ENCODE peak calls at places on chromosomes 12 and 14, in ten cellular contexts. S is T-helper 1 cell, K is tibial artery, X is fibroblast of the aortic adventitia, F is NCI-H1105 treated with DMSO at 0.1 percent for 48 hours, T is cerebellar cortex, V is HAP-1, B is GM04504, C is hypothalamus, I is fibroblast of pulmonary artery. Q is an unnamed sample.

GRCh38 chr12:27866382-27867101 is 86.5 kb upstream of the MANSC4 start:
- DNase-seq in C (no peak), B (peak), F (no peak), S (no peak), X (peak), T (no peak), K (no peak), I (peak), V (no peak), Q (no peak)

GRCh38 chr12:46546634-46547273 is 174.2 kb upstream of the SLC38A2 start:
- DNase-seq in S (no peak), C (no peak), I (no peak), F (no peak), K (no peak), T (no peak), X (no peak), V (no peak), B (no peak), Q (no peak)

GRCh38 chr12:79848321-79848720 is 86.6 kb downstream of the PPP1R12A start:
- DNase-seq in X (no peak), C (no peak), B (no peak), F (no peak), S (no peak), K (no peak), V (peak), I (peak), T (no peak), Q (no peak)

GRCh38 chr12:48988030-48988649 is 10.0 kb downstream of the WNT1 start:
- DNase-seq in K (no peak), V (peak), F (peak), X (peak), S (peak), B (no peak), T (peak), C (peak), I (peak), Q (no peak)

GRCh38 chr12:49671051-49671765 is 36.0 kb downstream of the FMNL3 start:
- DNase-seq in S (peak), V (no peak), T (peak), I (no peak), X (no peak), K (no peak), C (no peak), B (no peak), F (no peak), Q (no peak)

GRCh38 chr12:12070149-12070548 is 590 bp upstream of the BCL2L14 start:
- DNase-seq in V (no peak), B (no peak), C (no peak), K (no peak), T (no peak), I (no peak), X (no peak), S (no peak), F (no peak), Q (no peak)

GRCh38 chr12:75161495-75161894 is 48.1 kb downstream of the KCNC2 start:
- DNase-seq in K (no peak), C (no peak), T (no peak), X (no peak), F (no peak), S (no peak), V (no peak), B (no peak), I (no peak), Q (no peak)

GRCh38 chr14:91997492-91997891 is 42.4 kb downstream of the TRIP11 start:
- DNase-seq in F (no peak), X (peak), B (no peak), S (no peak), C (no peak), K (no peak), I (no peak), V (no peak), T (no peak), Q (no peak)

GRCh38 chr14:36773136-36773540 is 111.5 kb downstream of the PAX9 start:
- DNase-seq in B (peak), T (no peak), S (no peak), V (no peak), X (no peak), C (no peak), I (peak), F (peak), K (no peak), Q (no peak)

GRCh38 chr12:65649126-65649525 is 175.2 kb upstream of the HMGA2 start:
- DNase-seq in S (no peak), C (no peak), I (peak), K (no peak), B (peak), T (no peak), F (no peak), X (peak), V (no peak), Q (no peak)

GRCh38 chr14:63174760-63175191 is 29.5 kb upstream of the RHOJ start:
- DNase-seq in K (no peak), B (peak), X (peak), C (peak), S (no peak), F (peak), V (peak), I (peak), T (peak), Q (peak)

GRCh38 chr12:120708646-120709045 is 1.6 kb upstream of the UNC119B start:
- DNase-seq in F (no peak), C (no peak), X (no peak), T (no peak), K (no peak), B (no peak), S (no peak), V (no peak), I (no peak), Q (no peak)

GRCh38 chr14:104472536-104473243 is 106.9 kb upstream of the C14orf180 start:
- DNase-seq in K (no peak), F (no peak), B (no peak), C (no peak), X (no peak), T (no peak), S (no peak), I (no peak), V (no peak), Q (no peak)

GRCh38 chr14:63051966-63052365 is 6.7 kb upstream of the KCNH5 start:
- DNase-seq in I (peak), S (no peak), V (no peak), X (no peak), T (no peak), F (no peak), B (no peak), K (no peak), C (no peak), Q (no peak)

GRCh38 chr12:32947203-32947795 is 50.7 kb upstream of the PKP2 start:
- DNase-seq in V (no peak), I (peak), B (no peak), X (peak), S (no peak), T (peak), F (peak), K (no peak), C (peak), Q (no peak)

Q was measured in DMS79.